ENCODE peak calls at places on chromosome 20, in five cellular contexts. One of them, this sample, is unnamed.

GRCh38 chr20:347640-348484 is 951 bp downstream of the NRSN2 start:
- DNase-seq in effector CD4-positive, alpha-beta T cell: peak; percentile 46
- DNase-seq in astrocyte of the spinal cord: peak; percentile 96
- DNase-seq in Kasumi-1: peak; percentile 23
- DNase-seq in left colon: peak; percentile 93
- DNase-seq in this sample: peak; percentile 86

GRCh38 chr20:19932170-19932667 is 84.9 kb upstream of the NAA20 start:
- DNase-seq in effector CD4-positive, alpha-beta T cell: no peak
- DNase-seq in astrocyte of the spinal cord: peak; percentile 76
- DNase-seq in Kasumi-1: peak; percentile 27
- DNase-seq in left colon: peak; percentile 40
- DNase-seq in this sample: no peak

GRCh38 chr20:56985286-56985685 is 281.2 kb downstream of the BMP7 start:
- DNase-seq in effector CD4-positive, alpha-beta T cell: no peak
- DNase-seq in astrocyte of the spinal cord: no peak
- DNase-seq in Kasumi-1: no peak
- DNase-seq in left colon: no peak
- DNase-seq in this sample: no peak

GRCh38 chr20:52071136-52071535 is 120.4 kb downstream of the ZFP64 start:
- DNase-seq in effector CD4-positive, alpha-beta T cell: no peak
- DNase-seq in astrocyte of the spinal cord: no peak
- DNase-seq in Kasumi-1: no peak
- DNase-seq in left colon: no peak
- DNase-seq in this sample: no peak

GRCh38 chr20:57069442-57069841 is 197.0 kb downstream of the BMP7 start:
- DNase-seq in effector CD4-positive, alpha-beta T cell: no peak
- DNase-seq in astrocyte of the spinal cord: no peak
- DNase-seq in Kasumi-1: no peak
- DNase-seq in left colon: no peak
- DNase-seq in this sample: no peak

GRCh38 chr20:58570181-58570859 is 55.1 kb upstream of the APCDD1L start:
- DNase-seq in effector CD4-positive, alpha-beta T cell: no peak
- DNase-seq in astrocyte of the spinal cord: no peak
- DNase-seq in Kasumi-1: no peak
- DNase-seq in left colon: no peak
- DNase-seq in this sample: no peak

GRCh38 chr20:63235399-63235983 is at the start of gene BIRC7:
- DNase-seq in effector CD4-positive, alpha-beta T cell: no peak
- DNase-seq in astrocyte of the spinal cord: no peak
- DNase-seq in Kasumi-1: no peak
- DNase-seq in left colon: no peak
- DNase-seq in this sample: no peak

GRCh38 chr20:15895560-15896084 is 677.6 kb downstream of the KIF16B start:
- DNase-seq in effector CD4-positive, alpha-beta T cell: no peak
- DNase-seq in astrocyte of the spinal cord: no peak
- DNase-seq in Kasumi-1: no peak
- DNase-seq in left colon: no peak
- DNase-seq in this sample: no peak

GRCh38 chr20:38032585-38033329 is 499 bp downstream of the TTI1 start:
- DNase-seq in effector CD4-positive, alpha-beta T cell: peak; percentile 47
- DNase-seq in astrocyte of the spinal cord: no peak
- DNase-seq in Kasumi-1: peak; percentile 71
- DNase-seq in left colon: peak; percentile 63
- DNase-seq in this sample: peak; percentile 24

GRCh38 chr20:53226788-53227187 is 254.6 kb downstream of the TSHZ2 start:
- DNase-seq in effector CD4-positive, alpha-beta T cell: no peak
- DNase-seq in astrocyte of the spinal cord: no peak
- DNase-seq in Kasumi-1: no peak
- DNase-seq in left colon: no peak
- DNase-seq in this sample: no peak

GRCh38 chr20:48196486-48196885 is 411.2 kb upstream of the SULF2 start:
- DNase-seq in effector CD4-positive, alpha-beta T cell: no peak
- DNase-seq in astrocyte of the spinal cord: no peak
- DNase-seq in Kasumi-1: no peak
- DNase-seq in left colon: no peak
- DNase-seq in this sample: no peak

GRCh38 chr20:49739042-49739441 is 25.4 kb upstream of the B4GALT5 start:
- DNase-seq in effector CD4-positive, alpha-beta T cell: no peak
- DNase-seq in astrocyte of the spinal cord: no peak
- DNase-seq in Kasumi-1: no peak
- DNase-seq in left colon: no peak
- DNase-seq in this sample: no peak

GRCh38 chr20:62691485-62691884 is 17.2 kb upstream of the NTSR1 start:
- DNase-seq in effector CD4-positive, alpha-beta T cell: no peak
- DNase-seq in astrocyte of the spinal cord: no peak
- DNase-seq in Kasumi-1: no peak
- DNase-seq in left colon: no peak
- DNase-seq in this sample: no peak

GRCh38 chr20:32278199-32278643 is 770 bp downstream of the KIF3B start:
- DNase-seq in effector CD4-positive, alpha-beta T cell: no peak
- DNase-seq in astrocyte of the spinal cord: no peak
- DNase-seq in Kasumi-1: no peak
- DNase-seq in left colon: no peak
- DNase-seq in this sample: no peak

GRCh38 chr20:17612287-17612974 is 42.6 kb downstream of the DSTN start:
- DNase-seq in effector CD4-positive, alpha-beta T cell: peak; percentile 24
- DNase-seq in astrocyte of the spinal cord: peak; percentile 62
- DNase-seq in Kasumi-1: peak; percentile 88
- DNase-seq in left colon: peak; percentile 74
- DNase-seq in this sample: peak; percentile 85

GRCh38 chr20:35007413-35007812 is 51.7 kb downstream of the MYH7B start:
- DNase-seq in effector CD4-positive, alpha-beta T cell: no peak
- DNase-seq in astrocyte of the spinal cord: no peak
- DNase-seq in Kasumi-1: no peak
- DNase-seq in left colon: peak; percentile 19
- DNase-seq in this sample: no peak

GRCh38 chr20:62898093-62898964 is 28.0 kb downstream of the DIDO1 start:
- DNase-seq in effector CD4-positive, alpha-beta T cell: no peak
- DNase-seq in astrocyte of the spinal cord: no peak
- DNase-seq in Kasumi-1: no peak
- DNase-seq in left colon: peak; percentile 54
- DNase-seq in this sample: no peak

GRCh38 chr20:2140561-2140960 is 38.9 kb downstream of the STK35 start:
- DNase-seq in effector CD4-positive, alpha-beta T cell: no peak
- DNase-seq in astrocyte of the spinal cord: no peak
- DNase-seq in Kasumi-1: no peak
- DNase-seq in left colon: peak; percentile 31
- DNase-seq in this sample: no peak

GRCh38 chr20:47235111-47235510 is 121.4 kb downstream of the ZMYND8 start:
- DNase-seq in effector CD4-positive, alpha-beta T cell: no peak
- DNase-seq in astrocyte of the spinal cord: no peak
- DNase-seq in Kasumi-1: no peak
- DNase-seq in left colon: no peak
- DNase-seq in this sample: no peak

GRCh38 chr20:52731086-52731485 is 241.1 kb upstream of the TSHZ2 start:
- DNase-seq in effector CD4-positive, alpha-beta T cell: no peak
- DNase-seq in astrocyte of the spinal cord: no peak
- DNase-seq in Kasumi-1: no peak
- DNase-seq in left colon: no peak
- DNase-seq in this sample: no peak

GRCh38 chr20:50613438-50614169 is 77.7 kb downstream of the RIPOR3 start:
- DNase-seq in effector CD4-positive, alpha-beta T cell: no peak
- DNase-seq in astrocyte of the spinal cord: no peak
- DNase-seq in Kasumi-1: no peak
- DNase-seq in left colon: no peak
- DNase-seq in this sample: no peak